ENCODE peak calls at places on chromosomes 11 and 22, in ten cellular contexts. E, V, J, H, W, U, K, L, R and O are unnamed samples.

GRCh38 chr11:129910360-129910759 is 15.0 kb upstream of the NFRKB start:
- DNase-seq in R (no peak), J (no peak), V (no peak), H (no peak), E (no peak), W (no peak), L (no peak), U (no peak), K (no peak), O (no peak)

GRCh38 chr11:32580967-32581366 is 2.7 kb upstream of the EIF3M start:
- DNase-seq in H (peak), W (no peak), K (no peak), E (no peak), J (no peak), V (no peak), U (no peak), R (no peak), L (no peak), O (no peak)

GRCh38 chr22:28759861-28760560 is 12.5 kb upstream of the CCDC117 start:
- DNase-seq in L (no peak), E (no peak), W (no peak), R (no peak), J (no peak), K (peak), H (no peak), V (no peak), U (no peak), O (no peak)

GRCh38 chr22:48429621-48430020 is 1398.1 kb downstream of the BRD1 start:
- DNase-seq in L (no peak), V (no peak), R (no peak), H (no peak), U (no peak), J (no peak), E (no peak), W (no peak), K (no peak), O (no peak)

GRCh38 chr11:113332638-113333329 is 18.4 kb downstream of the TTC12 start:
- DNase-seq in H (no peak), E (no peak), W (no peak), R (no peak), U (no peak), L (no peak), K (no peak), V (no peak), J (no peak), O (no peak)

GRCh38 chr11:128686045-128686741 is 7.7 kb upstream of the FLI1 start:
- DNase-seq in V (no peak), J (no peak), U (no peak), E (no peak), R (peak), H (no peak), W (no peak), K (no peak), L (no peak), O (no peak)

GRCh38 chr11:7611411-7611810 is 61.9 kb downstream of the CYB5R2 start:
- DNase-seq in L (no peak), K (no peak), R (no peak), U (no peak), J (no peak), W (no peak), H (peak), V (no peak), E (no peak), O (peak)

GRCh38 chr11:32312206-32312817 is 123.0 kb downstream of the WT1 start:
- DNase-seq in H (peak), J (no peak), E (no peak), R (peak), K (no peak), L (no peak), W (no peak), U (no peak), V (no peak), O (peak)

GRCh38 chr11:83026229-83026628 is 45.5 kb downstream of the RAB30 start:
- DNase-seq in W (no peak), V (no peak), L (no peak), U (no peak), R (no peak), H (no peak), K (no peak), E (no peak), J (no peak), O (no peak)

GRCh38 chr11:7451520-7451919 is 33.8 kb upstream of the OLFML1 start:
- DNase-seq in R (no peak), E (no peak), J (no peak), U (no peak), L (no peak), W (no peak), K (no peak), H (no peak), V (no peak), O (no peak)

GRCh38 chr11:134939905-134940304 is 527.9 kb upstream of the B3GAT1 start:
- DNase-seq in V (no peak), H (no peak), L (no peak), W (peak), J (no peak), U (no peak), K (no peak), R (peak), E (no peak), O (peak)

GRCh38 chr11:33376331-33377099 is 119.3 kb downstream of the HIPK3 start:
- DNase-seq in H (peak), R (peak), K (no peak), L (no peak), J (no peak), U (no peak), V (no peak), E (no peak), W (no peak), O (no peak)

GRCh38 chr11:1691027-1691877 is 5.7 kb upstream of the KRTAP5-6 start:
- DNase-seq in U (no peak), W (no peak), H (no peak), V (no peak), K (no peak), E (no peak), L (no peak), R (no peak), J (no peak), O (no peak)

GRCh38 chr11:115944596-115944995 is 440.4 kb upstream of the CADM1 start:
- DNase-seq in R (no peak), J (no peak), U (no peak), W (peak), K (no peak), L (no peak), E (no peak), V (no peak), H (no peak), O (no peak)

GRCh38 chr11:57323503-57324153 is 1.1 kb downstream of the TNKS1BP1 start:
- DNase-seq in V (no peak), U (peak), K (no peak), H (peak), W (no peak), E (no peak), L (no peak), R (no peak), J (no peak), O (peak)

GRCh38 chr11:86418929-86419328 is 44.2 kb downstream of the CCDC81 start:
- DNase-seq in R (peak), E (no peak), L (no peak), V (no peak), W (no peak), H (peak), U (no peak), J (no peak), K (no peak), O (peak)

GRCh38 chr22:23833017-23833795 is 5.6 kb downstream of the DERL3 start:
- DNase-seq in E (no peak), K (no peak), W (no peak), V (no peak), H (no peak), U (no peak), J (no peak), L (peak), R (no peak), O (no peak)